ENCODE peak calls at places on chromosome 17, in five cellular contexts. A is ovary, Z is astrocyte, C is HepG2, W is A549. X is an unnamed sample. For H3K4me1 and H3K9me3, the result is how much of the 10 kb centered on the place peaks cover.

GRCh38 chr17:58310511-58311428 is 17.8 kb downstream of the TSPOAP1 start:
- DNase-seq in A (no peak), Z (no peak), C (no peak), W (no peak), X (no peak)

GRCh38 chr17:2081564-2081963 is 26.7 kb downstream of the HIC1 start:
- DNase-seq in A (no peak), Z (peak), C (no peak), W (no peak), X (no peak)

GRCh38 chr17:57463103-57463885 is 207.0 kb downstream of the MSI2 start:
- DNase-seq in A (no peak), Z (peak), C (peak), W (peak), X (no peak)

GRCh38 chr17:10729334-10730193 is at the start of gene TMEM220:
- DNase-seq in A (peak), Z (peak), C (peak), W (peak), X (peak)

GRCh38 chr17:77242118-77242800 is 101.5 kb downstream of the SEC14L1 start:
- DNase-seq in A (no peak), Z (no peak), C (no peak), W (no peak), X (peak)

GRCh38 chr17:43699438-43699756 is 37.7 kb upstream of the MEOX1 start:
- DNase-seq in A (no peak), Z (no peak), C (no peak), W (no peak), X (no peak)

GRCh38 chr17:38674013-38674748 is 576 bp downstream of the EPOP start:
- DNase-seq in A (peak), Z (no peak), C (no peak), W (peak), X (peak)

GRCh38 chr17:73998246-73999220 is 204.9 kb upstream of the RPL38 start:
- DNase-seq in A (no peak), Z (no peak), C (peak), W (peak), X (peak)

GRCh38 chr17:3693829-3694231 is 2.1 kb downstream of the P2RX5 start:
- DNase-seq in A (no peak), Z (no peak), C (no peak), W (no peak), X (no peak)

GRCh38 chr17:3695129-3695722 is 729 bp downstream of the P2RX5 start:
- DNase-seq in A (no peak), Z (no peak), C (no peak), W (no peak), X (no peak)

GRCh38 chr17:3691539-3692166 is 4.3 kb downstream of the P2RX5 start:
- DNase-seq in A (no peak), Z (no peak), C (no peak), W (no peak), X (no peak)

GRCh38 chr17:3692346-3692745 is 3.6 kb downstream of the P2RX5 start:
- DNase-seq in A (no peak), Z (no peak), C (no peak), W (no peak), X (no peak)

GRCh38 chr17:3693099-3693498 is 2.9 kb downstream of the P2RX5 start:
- DNase-seq in A (no peak), Z (no peak), C (no peak), W (no peak), X (no peak)
- H3K4me1 ChIP-seq in A (under half), Z (under half), C (under half), W (under half), X (under half)

GRCh38 chr17:81509048-81509686 is 3.4 kb downstream of the ACTG1 start:
- DNase-seq in A (no peak), Z (no peak), C (peak), W (no peak), X (peak)
- H3K9me3 ChIP-seq in A (under half), Z (under half), C (under half), W (under half), X (under half)

DNA sequence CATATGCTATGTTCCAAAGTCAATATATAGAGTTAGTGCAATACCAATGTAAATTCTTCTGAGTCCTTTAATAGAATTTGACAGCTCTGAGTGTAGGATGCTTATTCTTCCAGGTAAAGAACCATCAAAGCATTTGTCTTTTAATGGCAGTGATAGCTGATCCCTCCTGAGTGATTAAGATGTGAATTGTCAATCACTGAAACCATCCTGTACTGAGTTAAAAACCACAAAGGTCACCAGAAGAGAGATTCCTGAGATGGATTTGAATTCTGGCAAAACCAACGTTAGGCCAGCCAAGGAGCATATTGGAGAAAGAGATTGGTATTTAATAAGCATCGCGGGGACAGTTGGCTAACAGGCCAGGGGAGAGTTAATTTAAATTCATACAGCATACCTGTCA is 49.0 kb upstream of the CCL1 start:
- DNase-seq in A (no peak), Z (no peak), C (no peak), W (no peak), X (no peak)
- H3K4me1 ChIP-seq in A (under half), Z (under half), C (under half), W (under half), X (under half)

DNA sequence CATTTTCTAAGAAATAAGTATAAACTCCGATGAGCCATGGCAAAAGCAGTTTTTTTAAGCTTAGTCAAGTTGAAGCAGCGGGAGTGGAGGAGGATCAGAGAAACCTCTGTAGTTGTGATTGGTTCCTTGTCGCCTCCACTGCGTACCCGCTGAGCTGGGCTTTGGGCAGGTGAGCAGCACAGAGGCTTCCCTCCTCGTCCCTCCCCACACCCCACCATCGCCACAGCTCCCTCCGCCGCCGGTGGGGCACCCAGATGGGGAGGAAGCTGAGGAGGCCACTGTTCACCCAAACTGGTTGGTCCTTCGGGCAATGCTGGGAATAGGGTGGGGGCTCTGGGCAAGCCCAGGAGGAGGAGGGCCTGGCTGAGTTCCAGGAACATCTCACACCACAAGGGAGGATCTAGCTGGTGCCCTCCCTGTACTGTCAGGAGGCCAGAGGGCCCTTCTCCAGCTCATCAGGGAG is 5.2 kb upstream of the MRPL38 start:
- DNase-seq in A (peak), Z (no peak), C (no peak), W (no peak), X (no peak)
- H3K9me3 ChIP-seq in A (under half), Z (under half), C (under half), W (under half), X (under half)

GRCh38 chr17:78696016-78696992 is 85.8 kb downstream of the CYTH1 start:
- DNase-seq in A (no peak), Z (no peak), C (no peak), W (no peak), X (no peak)

GRCh38 chr17:78693346-78694083 is 88.6 kb downstream of the CYTH1 start:
- DNase-seq in A (no peak), Z (no peak), C (no peak), W (no peak), X (no peak)

GRCh38 chr17:78689029-78689428 is 93.0 kb downstream of the CYTH1 start:
- DNase-seq in A (no peak), Z (no peak), C (no peak), W (no peak), X (no peak)

GRCh38 chr17:78694805-78695531 is 87.1 kb downstream of the CYTH1 start:
- DNase-seq in A (no peak), Z (no peak), C (no peak), W (no peak), X (no peak)

GRCh38 chr17:78692460-78693010 is 89.5 kb downstream of the CYTH1 start:
- DNase-seq in A (no peak), Z (no peak), C (no peak), W (no peak), X (no peak)
- H3K4me1 ChIP-seq in A (under half), Z (under half), C (under half), W (under half), X (under half)

DNA sequence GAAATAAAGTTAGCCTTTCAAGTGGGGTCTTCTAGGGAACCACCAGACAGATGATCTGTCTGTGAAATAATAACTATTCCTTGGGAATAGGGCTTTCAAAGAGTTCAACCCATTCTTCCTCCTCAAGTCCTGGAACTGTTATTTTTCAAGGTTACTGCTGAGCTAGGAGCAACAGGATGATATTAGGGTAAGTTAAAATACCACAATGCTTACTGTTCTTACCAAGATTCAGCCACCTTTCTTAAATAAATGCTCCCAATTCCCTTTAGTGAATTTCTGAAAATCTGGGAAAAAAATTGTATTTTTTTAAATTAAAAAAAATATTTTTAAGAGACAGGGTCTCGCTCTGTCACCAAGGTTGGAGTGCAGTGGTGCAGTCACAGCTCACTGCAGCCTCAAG is 26.9 kb upstream of the ALDH3A2 start:
- DNase-seq in A (no peak), Z (no peak), C (no peak), W (no peak), X (no peak)
- H3K9me3 ChIP-seq in A (under half), Z (under half), C (under half), W (under half), X (under half)

GRCh38 chr17:59375858-59376257 is 44.4 kb downstream of the YPEL2 start:
- DNase-seq in A (no peak), Z (no peak), C (no peak), W (no peak), X (no peak)

GRCh38 chr17:59372138-59372751 is 40.8 kb downstream of the YPEL2 start:
- DNase-seq in A (no peak), Z (peak), C (no peak), W (no peak), X (no peak)

GRCh38 chr17:59370580-59371299 is 39.3 kb downstream of the YPEL2 start:
- DNase-seq in A (no peak), Z (no peak), C (no peak), W (no peak), X (no peak)

GRCh38 chr17:59371426-59372099 is 40.1 kb downstream of the YPEL2 start:
- DNase-seq in A (peak), Z (no peak), C (peak), W (no peak), X (no peak)

DNA sequence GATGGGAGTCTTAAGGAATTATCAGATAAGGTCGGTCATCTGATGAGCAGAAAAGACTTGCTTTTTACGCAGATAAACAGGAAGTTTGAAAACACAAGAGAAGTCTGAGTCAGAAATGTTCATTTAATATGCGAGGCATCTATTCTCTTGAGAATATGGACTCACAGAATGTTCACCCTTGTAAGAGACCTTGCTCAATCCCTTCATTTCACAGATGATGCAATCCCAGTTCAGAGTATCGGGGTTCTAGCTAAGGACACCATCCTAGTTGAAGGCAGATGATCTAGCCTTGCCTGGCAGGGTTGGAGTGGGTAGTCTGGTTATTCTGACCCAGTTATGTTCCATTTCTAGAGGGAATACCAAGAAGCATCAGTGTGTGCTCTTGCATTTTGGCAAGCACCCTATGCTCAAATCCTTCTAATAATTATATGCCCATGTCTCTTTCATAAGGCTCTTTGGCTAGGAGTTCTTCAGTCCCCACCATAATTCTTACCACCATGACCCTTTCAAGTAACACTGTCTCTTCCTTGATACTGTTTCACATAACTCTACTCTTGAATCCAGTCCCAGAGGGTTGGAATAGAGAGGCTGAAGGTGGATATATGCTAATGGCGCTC is 42.5 kb downstream of the YPEL2 start:
- DNase-seq in A (no peak), Z (peak), C (no peak), W (no peak), X (no peak)
- H3K4me1 ChIP-seq in A (under half), Z (under half), C (half or more), W (under half), X (under half)

DNA sequence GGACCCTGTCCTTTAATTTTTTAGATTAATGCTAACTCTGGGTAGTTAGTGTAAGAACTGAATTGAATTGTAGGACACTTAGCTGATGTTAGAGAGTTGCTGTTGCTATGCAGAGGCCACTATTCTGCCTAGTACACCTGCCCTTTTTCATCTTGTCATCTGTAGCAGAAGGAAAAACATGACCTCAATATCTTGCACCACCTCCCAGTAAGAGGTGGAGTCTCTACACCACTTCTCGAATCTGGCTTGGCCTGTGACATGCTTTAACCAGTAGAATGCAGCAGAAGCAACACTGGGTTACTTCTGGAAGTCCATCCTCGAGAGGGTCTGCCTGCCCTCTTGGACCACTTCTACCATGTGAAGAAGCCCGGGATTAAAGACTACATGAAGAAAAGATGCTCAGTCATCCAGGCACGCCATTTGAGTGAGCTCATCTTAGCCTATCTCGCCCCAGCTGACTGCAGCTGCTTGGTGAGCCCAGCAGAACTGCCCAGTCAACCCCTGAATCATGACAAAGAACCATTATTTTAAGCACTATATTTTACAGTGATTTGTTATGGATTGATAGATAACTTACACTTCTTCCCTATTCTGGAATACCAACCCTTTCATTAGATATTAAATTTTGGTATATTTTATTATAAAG is 153.5 kb downstream of the MYO1D start:
- DNase-seq in A (no peak), Z (no peak), C (no peak), W (no peak), X (no peak)
- H3K9me3 ChIP-seq in A (under half), Z (under half), C (under half), W (under half), X (under half)

GRCh38 chr17:75573994-75574393 is 13.6 kb upstream of the MYO15B start:
- DNase-seq in A (no peak), Z (no peak), C (no peak), W (no peak), X (no peak)

GRCh38 chr17:75576661-75577060 is 10.9 kb upstream of the MYO15B start:
- DNase-seq in A (no peak), Z (no peak), C (peak), W (no peak), X (no peak)

GRCh38 chr17:75575197-75575596 is 12.4 kb upstream of the MYO15B start:
- DNase-seq in A (no peak), Z (no peak), C (no peak), W (no peak), X (no peak)

GRCh38 chr17:75574404-75575093 is 13.1 kb upstream of the MYO15B start:
- DNase-seq in A (no peak), Z (no peak), C (no peak), W (no peak), X (no peak)

GRCh38 chr17:75575728-75576127 is 11.9 kb upstream of the MYO15B start:
- DNase-seq in A (no peak), Z (no peak), C (no peak), W (no peak), X (no peak)
- H3K4me1 ChIP-seq in A (under half), Z (under half), C (under half), W (under half), X (under half)

GRCh38 chr17:60495260-60495659 is 30.8 kb downstream of the APPBP2 start:
- DNase-seq in A (no peak), Z (no peak), C (no peak), W (no peak), X (no peak)

GRCh38 chr17:60496051-60496450 is 30.0 kb downstream of the APPBP2 start:
- DNase-seq in A (no peak), Z (no peak), C (no peak), W (no peak), X (no peak)

GRCh38 chr17:60493847-60494321 is 32.2 kb downstream of the APPBP2 start:
- DNase-seq in A (no peak), Z (no peak), C (no peak), W (no peak), X (no peak)

GRCh38 chr17:60491771-60492170 is 34.3 kb downstream of the APPBP2 start:
- DNase-seq in A (no peak), Z (no peak), C (no peak), W (no peak), X (no peak)
- H3K9me3 ChIP-seq in A (under half), Z (under half), C (under half), W (half or more), X (under half)

X was measured in HAP-1.